ENCODE peak calls at places on chromosomes 5 and 9, in five cellular contexts. L is PC-3, F is IMR-90, W is kidney, E is K562. J is an unnamed sample.

GRCh38 chr9:107158321-107158720 is 124.8 kb upstream of the RAD23B start:
- DNase-seq in L (peak), F (peak), W (no peak), E (no peak), J (peak)

GRCh38 chr5:132132138-132132537 is 58.5 kb downstream of the CSF2 start:
- DNase-seq in L (no peak), F (no peak), W (no peak), E (no peak), J (no peak)

GRCh38 chr9:110531776-110532175 is 47.8 kb downstream of the SVEP1 start:
- DNase-seq in L (no peak), F (peak), W (no peak), E (no peak), J (no peak)

GRCh38 chr9:117080996-117081395 is 333.9 kb downstream of the ASTN2 start:
- DNase-seq in L (no peak), F (no peak), W (no peak), E (no peak), J (no peak)

GRCh38 chr5:36877667-36878420 is 1.3 kb downstream of the NIPBL start:
- DNase-seq in L (peak), F (peak), W (no peak), E (no peak), J (no peak)

GRCh38 chr9:79671558-79671957 is 99.8 kb downstream of the TLE4 start:
- DNase-seq in L (peak), F (peak), W (no peak), E (no peak), J (no peak)

GRCh38 chr5:104088876-104089778 is 526.5 kb upstream of the NUDT12 start:
- DNase-seq in L (peak), F (no peak), W (no peak), E (no peak), J (no peak)

GRCh38 chr5:147822686-147823491 is 8.6 kb downstream of the SPINK1 start:
- DNase-seq in L (peak), F (peak), W (no peak), E (no peak), J (peak)

GRCh38 chr9:111937781-111938426 is 41.3 kb downstream of the UGCG start:
- DNase-seq in L (no peak), F (peak), W (peak), E (no peak), J (no peak)

GRCh38 chr9:113320051-113320450 is 16.9 kb upstream of the RNF183 start:
- DNase-seq in L (no peak), F (no peak), W (no peak), E (no peak), J (peak)

GRCh38 chr5:159097461-159098284 is 2.0 kb downstream of the EBF1 start:
- DNase-seq in L (no peak), F (peak), W (peak), E (no peak), J (peak)

GRCh38 chr9:133634024-133634691 is 2.0 kb upstream of the DBH start:
- DNase-seq in L (no peak), F (no peak), W (peak), E (no peak), J (no peak)

GRCh38 chr9:120916573-120916972 is 10.0 kb downstream of the TRAF1 start:
- DNase-seq in L (no peak), F (peak), W (peak), E (no peak), J (no peak)

GRCh38 chr9:106528158-106528557 is 334.8 kb upstream of the ZNF462 start:
- DNase-seq in L (no peak), F (no peak), W (no peak), E (no peak), J (no peak)

GRCh38 chr5:116507051-116507537 is 67.5 kb downstream of the SEMA6A start:
- DNase-seq in L (no peak), F (peak), W (no peak), E (no peak), J (peak)

GRCh38 chr5:90017236-90017635 is 392.3 kb downstream of the CETN3 start:
- DNase-seq in L (no peak), F (no peak), W (no peak), E (no peak), J (no peak)

GRCh38 chr5:121164632-121165031 is 687.0 kb upstream of the FTMT start:
- DNase-seq in L (no peak), F (no peak), W (no peak), E (no peak), J (no peak)

GRCh38 chr5:43202380-43202779 is 10.4 kb downstream of the NIM1K start:
- DNase-seq in L (no peak), F (no peak), W (no peak), E (no peak), J (no peak)

GRCh38 chr5:139297439-139298133 is 4.0 kb downstream of the MATR3 start:
- DNase-seq in L (no peak), F (no peak), W (no peak), E (no peak), J (peak)

GRCh38 chr5:32725994-32726659 is 15.0 kb downstream of the NPR3 start:
- DNase-seq in L (no peak), F (peak), W (no peak), E (no peak), J (no peak)

GRCh38 chr5:133392448-133392847 is 219.9 kb downstream of the FSTL4 start:
- DNase-seq in L (no peak), F (no peak), W (no peak), E (no peak), J (peak)

GRCh38 chr5:42109006-42109572 is 184.0 kb downstream of the FBXO4 start:
- DNase-seq in L (peak), F (no peak), W (no peak), E (no peak), J (no peak)

GRCh38 chr9:17140418-17140817 is 5.6 kb downstream of the CNTLN start:
- DNase-seq in L (no peak), F (no peak), W (no peak), E (no peak), J (no peak)

GRCh38 chr9:17134843-17135577 is at the start of gene CNTLN:
- DNase-seq in L (peak), F (peak), W (peak), E (no peak), J (peak)

GRCh38 chr9:17135578-17135904 is 701 bp downstream of the CNTLN start:
- DNase-seq in L (peak), F (no peak), W (no peak), E (no peak), J (no peak)

GRCh38 chr9:17138503-17138902 is 3.7 kb downstream of the CNTLN start:
- DNase-seq in L (no peak), F (no peak), W (no peak), E (no peak), J (no peak)

DNA sequence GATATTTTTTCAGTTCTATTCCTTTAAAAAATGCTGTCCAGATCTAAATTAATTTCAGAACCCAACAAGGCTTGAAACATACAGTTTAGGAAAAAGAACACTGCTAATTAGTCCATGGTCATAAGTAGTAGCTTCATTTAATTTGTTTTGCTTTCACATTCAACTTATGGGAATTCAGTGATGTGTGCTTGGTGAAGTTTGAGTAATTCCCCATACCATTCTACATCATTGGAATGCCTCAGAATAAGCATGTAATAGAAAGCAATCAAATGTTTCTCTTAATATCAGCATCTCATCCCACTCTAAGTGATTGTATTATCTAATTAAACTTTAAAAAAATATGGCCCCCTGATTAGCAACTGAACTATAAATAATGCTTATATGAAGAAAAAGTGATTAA is 2.7 kb downstream of the CNTLN start:
- DNase-seq in L (no peak), F (peak), W (no peak), E (no peak), J (no peak)
- H3K9ac ChIP-seq in L (no peak), F (no peak), W (no peak), E (no peak), J (no peak)

GRCh38 chr9:102237094-102237493 is 498.6 kb upstream of the GRIN3A start:
- DNase-seq in L (no peak), F (no peak), W (no peak), E (no peak), J (no peak)

DNA sequence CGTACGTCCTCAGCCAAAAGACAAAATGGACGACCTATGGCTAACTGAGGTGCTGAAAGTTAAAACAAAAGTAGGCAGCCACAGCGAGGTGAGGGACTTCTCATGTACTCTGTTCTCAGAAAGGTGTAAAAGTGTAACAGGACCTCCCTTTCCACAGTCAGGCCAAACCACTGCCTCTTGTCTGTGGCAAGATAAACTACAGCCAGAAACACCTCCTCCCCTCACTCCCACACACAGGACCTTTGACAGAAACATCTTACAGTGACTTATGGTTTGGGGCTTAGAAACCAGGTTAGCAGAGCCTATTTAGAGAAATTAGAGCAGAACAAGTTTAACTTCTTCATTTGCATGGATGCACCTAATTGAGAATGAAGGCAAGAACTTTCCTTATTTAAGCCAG is 499.1 kb upstream of the GRIN3A start:
- DNase-seq in L (no peak), F (no peak), W (no peak), E (no peak), J (no peak)
- H3K4me3 ChIP-seq in L (no peak), F (no peak), W (no peak), E (no peak), J (no peak)

GRCh38 chr9:137975527-137975913 is 97.9 kb downstream of the CACNA1B start:
- DNase-seq in L (no peak), F (no peak), W (no peak), E (no peak), J (no peak)
- H3K9ac ChIP-seq in L (no peak), F (no peak), W (no peak), E (no peak), J (no peak)

DNA sequence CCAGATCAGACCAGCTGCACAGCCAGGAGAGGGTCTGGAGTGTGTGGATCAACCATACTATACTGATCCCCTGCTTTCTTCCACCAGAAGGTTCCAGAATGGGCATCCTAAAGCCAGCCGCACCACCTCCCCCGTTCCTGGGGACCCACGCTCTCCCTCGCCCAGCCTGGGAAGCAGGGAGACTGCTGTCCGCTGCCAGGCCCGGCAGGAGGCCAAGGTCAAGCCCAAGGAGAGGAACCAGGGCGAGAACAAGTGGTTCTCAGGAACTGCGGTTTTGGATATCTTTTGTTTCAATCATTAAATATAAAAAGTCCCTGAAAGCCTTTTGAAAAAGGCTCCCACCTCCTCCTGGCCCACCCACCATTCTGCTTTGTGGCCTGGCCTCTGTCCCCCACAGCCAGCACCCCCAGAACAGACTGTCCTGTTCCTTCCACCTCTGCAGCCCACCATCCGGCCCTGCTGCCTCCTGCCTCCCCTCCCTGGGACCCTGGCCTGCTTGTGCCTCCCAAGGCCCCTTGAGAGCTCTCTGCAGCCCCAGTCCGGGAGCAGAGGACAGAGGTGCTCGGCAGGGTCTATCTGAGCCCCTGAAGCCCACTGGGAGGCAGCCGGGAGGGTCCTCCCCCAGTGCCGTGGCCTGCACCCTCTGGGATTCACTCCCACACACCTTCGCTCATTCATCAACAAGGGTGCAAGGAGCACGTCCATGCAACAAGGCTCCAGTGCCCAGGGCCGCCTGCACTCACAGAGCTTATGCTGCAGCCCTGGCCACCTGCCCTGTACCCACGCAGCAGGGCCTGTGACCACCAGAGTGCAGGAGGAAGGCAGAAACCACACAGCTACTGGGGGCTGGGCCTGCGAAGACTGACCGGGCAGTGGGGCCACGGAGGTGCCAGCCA is 579 bp upstream of the LCN6 start:
- DNase-seq in L (no peak), F (no peak), W (no peak), E (no peak), J (no peak)
- H3K4me3 ChIP-seq in L (no peak), F (no peak), W (no peak), E (no peak), J (no peak)

GRCh38 chr9:34049630-34050384 is 1.1 kb upstream of the UBAP2 start:
- DNase-seq in L (no peak), F (no peak), W (no peak), E (no peak), J (peak)
- H3K9ac ChIP-seq in L (peak), F (peak), W (no peak), E (peak), J (peak)

J was measured in endodermal cell.